ENCODE peak calls at places on chromosomes 12 and 14, in five cellular contexts. K is A549, J is GM12878, B is HepG2, P is K562. R is an unnamed sample.

GRCh38 chr12:19404232-19404880 is 34.9 kb upstream of the AEBP2 start:
- DNase-seq in K (no peak), J (no peak), B (no peak), P (no peak), R (no peak)

GRCh38 chr14:100187247-100187833 is 27.9 kb upstream of the DEGS2 start:
- DNase-seq in K (no peak), J (no peak), B (no peak), P (no peak), R (no peak)

GRCh38 chr14:93778856-93779629 is 9.2 kb downstream of the PRIMA1 start:
- DNase-seq in K (no peak), J (no peak), B (no peak), P (no peak), R (no peak)

GRCh38 chr12:111194703-111195051 is 174.2 kb downstream of the PHETA1 start:
- DNase-seq in K (no peak), J (no peak), B (no peak), P (no peak), R (no peak)

GRCh38 chr12:108634225-108634795 is 616 bp upstream of the SELPLG start:
- DNase-seq in K (no peak), J (no peak), B (no peak), P (peak; percentile 57), R (no peak)

GRCh38 chr14:70857499-70857895 is 48.2 kb upstream of the MAP3K9 start:
- DNase-seq in K (no peak), J (no peak), B (no peak), P (no peak), R (no peak)

GRCh38 chr12:120799417-120800045 is 73.9 kb downstream of the ACADS start:
- DNase-seq in K (no peak), J (peak; percentile 28), B (peak; percentile 63), P (no peak), R (no peak)

GRCh38 chr14:50828738-50829471 is 2.1 kb downstream of the NIN start:
- DNase-seq in K (no peak), J (no peak), B (no peak), P (no peak), R (no peak)

GRCh38 chr14:93914278-93914677 is 12.9 kb upstream of the FAM181A start:
- DNase-seq in K (no peak), J (no peak), B (no peak), P (no peak), R (no peak)

GRCh38 chr12:132433641-132434395 is 56.1 kb upstream of the FBRSL1 start:
- DNase-seq in K (no peak), J (no peak), B (no peak), P (no peak), R (no peak)

GRCh38 chr14:82431031-82431430 is 897.4 kb upstream of the SEL1L start:
- DNase-seq in K (no peak), J (no peak), B (no peak), P (no peak), R (no peak)

GRCh38 chr12:49959570-49960473 is 1.9 kb upstream of the AQP5 start:
- DNase-seq in K (peak; percentile 54), J (no peak), B (no peak), P (no peak), R (peak; percentile 60)

GRCh38 chr12:12033589-12034223 is 37.0 kb upstream of the BCL2L14 start:
- DNase-seq in K (no peak), J (no peak), B (no peak), P (no peak), R (no peak)

GRCh38 chr12:120136093-120136770 is 19.7 kb upstream of the RAB35 start:
- DNase-seq in K (no peak), J (no peak), B (no peak), P (no peak), R (no peak)

GRCh38 chr12:97131220-97131981 is 224.3 kb downstream of the NEDD1 start:
- DNase-seq in K (no peak), J (no peak), B (no peak), P (no peak), R (no peak)

GRCh38 chr12:9404469-9405260 is 196.5 kb upstream of the PZP start:
- DNase-seq in K (no peak), J (no peak), B (no peak), P (no peak), R (no peak)

GRCh38 chr14:51006781-51007211 is 62.5 kb upstream of the PYGL start:
- DNase-seq in K (peak; percentile 21), J (no peak), B (no peak), P (no peak), R (no peak)

GRCh38 chr12:71584356-71584755 is 79.3 kb downstream of the ZFC3H1 start:
- DNase-seq in K (no peak), J (no peak), B (no peak), P (no peak), R (no peak)

GRCh38 chr14:93734086-93734822 is 54.0 kb downstream of the PRIMA1 start:
- DNase-seq in K (no peak), J (no peak), B (no peak), P (peak; percentile 97), R (peak; percentile 85)

GRCh38 chr12:125289965-125290364 is 224.7 kb downstream of the AACS start:
- DNase-seq in K (no peak), J (no peak), B (no peak), P (no peak), R (no peak)

GRCh38 chr14:34347683-34348082 is 114.4 kb downstream of the SPTSSA start:
- DNase-seq in K (no peak), J (peak; percentile 44), B (peak; percentile 56), P (no peak), R (no peak)

GRCh38 chr12:31773867-31774266 is 45.0 kb upstream of the AMN1 start:
- DNase-seq in K (no peak), J (peak; percentile 57), B (peak; percentile 20), P (no peak), R (peak; percentile 33)

GRCh38 chr12:8678661-8679111 is 16.1 kb upstream of the MFAP5 start:
- DNase-seq in K (no peak), J (no peak), B (no peak), P (no peak), R (no peak)

GRCh38 chr12:52924764-52925716 is 20.2 kb upstream of the KRT8 start:
- DNase-seq in K (peak; percentile 85), J (no peak), B (peak; percentile 76), P (peak; percentile 80), R (no peak)

GRCh38 chr14:96662116-96662901 is 134.9 kb upstream of the VRK1 start:
- DNase-seq in K (no peak), J (no peak), B (no peak), P (no peak), R (no peak)

GRCh38 chr12:67720383-67720856 is 71.9 kb downstream of the DYRK2 start:
- DNase-seq in K (no peak), J (no peak), B (no peak), P (no peak), R (no peak)

GRCh38 chr12:63795032-63795687 is 15.5 kb downstream of the RXYLT1 start:
- DNase-seq in K (no peak), J (no peak), B (no peak), P (no peak), R (no peak)

GRCh38 chr12:63795944-63796343 is 16.2 kb downstream of the RXYLT1 start:
- DNase-seq in K (no peak), J (no peak), B (no peak), P (no peak), R (no peak)

GRCh38 chr12:63790608-63790945 is 10.9 kb downstream of the RXYLT1 start:
- DNase-seq in K (no peak), J (no peak), B (no peak), P (no peak), R (no peak)

GRCh38 chr12:63787306-63787705 is 7.6 kb downstream of the RXYLT1 start:
- DNase-seq in K (no peak), J (no peak), B (no peak), P (no peak), R (no peak)

GRCh38 chr12:63792333-63792732 is 12.6 kb downstream of the RXYLT1 start:
- DNase-seq in K (no peak), J (no peak), B (no peak), P (no peak), R (no peak)
- TF ChIP-seq KDM1A in K (no peak), J (no peak), B (no peak), P (no peak), R (no peak)

DNA sequence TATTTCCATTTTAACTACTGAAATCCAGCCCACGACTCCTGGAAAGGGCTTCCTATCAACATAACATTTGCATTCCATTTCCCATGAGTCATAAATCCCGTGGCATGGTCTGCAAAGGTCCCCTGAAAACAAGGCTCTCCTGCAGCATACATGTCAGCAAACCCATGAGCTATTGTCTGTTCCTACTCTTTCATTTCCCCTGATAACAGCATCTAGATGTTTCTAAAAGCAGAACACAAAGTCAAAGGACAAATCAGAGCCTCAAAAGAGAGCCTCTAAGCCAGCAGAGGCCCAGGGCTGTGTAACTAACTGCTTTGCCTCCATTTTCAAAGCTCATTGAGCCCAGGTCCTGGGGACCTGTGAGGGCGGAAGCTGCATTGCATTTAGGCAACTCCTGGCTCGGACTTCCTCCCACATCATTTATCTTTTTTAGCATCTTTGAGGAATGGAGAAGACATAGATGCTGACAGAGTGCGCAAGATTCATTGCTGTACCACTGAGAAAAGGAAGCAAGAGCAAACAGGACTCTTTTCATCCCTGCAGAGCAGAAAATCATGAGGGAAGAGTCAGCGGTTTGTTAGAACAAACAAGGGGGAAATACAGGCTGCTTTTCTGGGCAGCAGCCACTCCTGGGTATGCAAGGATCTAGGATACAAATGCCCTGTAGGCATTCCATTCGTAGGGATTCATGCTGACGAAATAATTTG is 131.2 kb downstream of the TMEM132D start:
- DNase-seq in K (no peak), J (no peak), B (no peak), P (no peak), R (peak; percentile 51)
- H3K4me3 ChIP-seq in K (no peak overlapping the region), J (no peak overlapping the region), B (no peak overlapping the region), P (no peak overlapping the region), R (no peak overlapping the region)

GRCh38 chr14:79668941-79669340 is 542.4 kb downstream of the DIO2 start:
- DNase-seq in K (no peak), J (no peak), B (no peak), P (no peak), R (no peak)
- TF ChIP-seq KDM1A in K (no peak), J (no peak), B (no peak), P (no peak), R (no peak)

GRCh38 chr14:74085828-74086227 is 1.1 kb downstream of the LIN52 start:
- DNase-seq in K (no peak), J (peak; percentile 52), B (no peak), P (no peak), R (no peak)
- H3K4me3 ChIP-seq in K (peak overlapping the region; percentile 76), J (peak overlapping the region; percentile 96), B (peak overlapping the region; percentile 100), P (peak overlapping the region; percentile 90), R (peak overlapping the region; percentile 86)

DNA sequence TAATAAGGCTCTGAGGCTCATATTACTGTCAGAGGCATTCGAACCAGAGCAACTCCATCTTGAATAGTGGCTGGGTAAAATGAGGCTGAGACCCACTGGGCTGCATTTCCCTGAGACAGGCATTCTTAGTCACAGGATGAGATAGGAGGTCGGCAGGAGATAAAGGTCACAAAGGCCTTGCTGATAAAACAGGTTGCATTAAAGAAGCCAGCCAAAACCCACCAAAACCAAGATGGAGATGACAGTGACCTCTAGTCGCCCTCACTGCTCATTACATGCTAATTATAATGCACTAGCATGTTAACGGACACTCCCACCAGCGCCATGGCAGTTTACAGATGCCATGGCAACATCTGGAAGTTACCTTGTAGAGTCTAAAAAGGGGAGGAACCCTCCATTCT is 18.0 kb upstream of the PRICKLE1 start:
- DNase-seq in K (no peak), J (no peak), B (no peak), P (no peak), R (no peak)
- TF ChIP-seq KDM1A in K (no peak), J (no peak), B (no peak), P (no peak), R (no peak)

R was measured in H1.